ENCODE peak calls at places on chromosomes 4 and X, in five cellular contexts. C is A549, S is activated T-helper 1 cell treated with Interleukin-2 at 50 U/mL for 16 hours, U is endothelial cell of umbilical vein, P is NT2/D1. A is an unnamed sample.

GRCh38 chr4:184345573-184345922 is 127.9 kb upstream of the ENPP6 start:
- DNase-seq in C (no peak), S (no peak), U (no peak), P (no peak), A (no peak)

GRCh38 chr4:168028970-168029610 is 63.2 kb upstream of the ANXA10 start:
- DNase-seq in C (no peak), S (no peak), U (no peak), P (no peak), A (no peak)

GRCh38 chrX:18290200-18290599 is 64.3 kb downstream of the SCML2 start:
- DNase-seq in C (no peak), S (no peak), U (no peak), P (peak), A (no peak)

GRCh38 chrX:132909643-132910042 is 48.8 kb downstream of the HS6ST2 start:
- DNase-seq in C (no peak), S (no peak), U (no peak), P (no peak), A (no peak)

GRCh38 chr4:76301775-76302162 is 4.8 kb upstream of the STBD1 start:
- DNase-seq in C (no peak), S (no peak), U (no peak), P (no peak), A (no peak)

GRCh38 chrX:47649781-47650163 is 591 bp downstream of the ELK1 start:
- DNase-seq in C (no peak), S (no peak), U (no peak), P (no peak), A (no peak)

GRCh38 chrX:16646366-16647168 is 3.4 kb upstream of the S100G start:
- DNase-seq in C (no peak), S (no peak), U (no peak), P (no peak), A (no peak)

GRCh38 chr4:138891610-138892009 is 124.0 kb upstream of the NOCT start:
- DNase-seq in C (no peak), S (no peak), U (peak), P (no peak), A (no peak)

GRCh38 chrX:99761731-99762130 is 648.3 kb downstream of the PCDH19 start:
- DNase-seq in C (no peak), S (no peak), U (no peak), P (no peak), A (no peak)

GRCh38 chr4:37601527-37601926 is 84.6 kb downstream of the RELL1 start:
- DNase-seq in C (no peak), S (no peak), U (peak), P (no peak), A (no peak)

GRCh38 chr4:687048-687974 is 1.6 kb downstream of the SLC49A3 start:
- DNase-seq in C (peak), S (no peak), U (peak), P (no peak), A (no peak)

GRCh38 chrX:19836337-19836736 is 51.1 kb downstream of the SH3KBP1 start:
- DNase-seq in C (no peak), S (no peak), U (no peak), P (no peak), A (no peak)

GRCh38 chr4:137705171-137705783 is 173.0 kb upstream of the PCDH18 start:
- DNase-seq in C (no peak), S (no peak), U (no peak), P (no peak), A (no peak)

GRCh38 chr4:138413273-138413672 is 171.1 kb upstream of the SLC7A11 start:
- DNase-seq in C (no peak), S (no peak), U (no peak), P (no peak), A (no peak)

GRCh38 chrX:140507223-140507981 is 2.5 kb upstream of the SOX3 start:
- DNase-seq in C (no peak), S (no peak), U (no peak), P (no peak), A (no peak)

GRCh38 chr4:7650606-7651400 is 216.1 kb upstream of the PSAPL1 start:
- DNase-seq in C (no peak), S (no peak), U (no peak), P (peak), A (no peak)

GRCh38 chr4:121477079-121477478 is 96.3 kb upstream of the QRFPR start:
- DNase-seq in C (no peak), S (no peak), U (no peak), P (no peak), A (no peak)